ENCODE peak calls at places on chromosomes 1 and 21, in five cellular contexts. Z is NCI-H1105, U is adipocyte, T is heart left ventricle, E is lung. C is an unnamed sample.
A peak's percentile ranks its signal among the peaks of the same experiment; 100 is the strongest.

GRCh38 chr1:55534565-55535091 is 319.5 kb upstream of the USP24 start:
- DNase-seq in Z (peak; percentile 30), T (no peak), E (no peak), U (no peak), C (no peak)

GRCh38 chr1:218665216-218665615 is 320.1 kb downstream of the TGFB2 start:
- DNase-seq in E (peak; percentile 34), U (peak; percentile 73), T (no peak), Z (no peak), C (peak; percentile 44)

GRCh38 chr1:8603220-8603616 is 214.2 kb downstream of the RERE start:
- DNase-seq in U (no peak), T (no peak), E (no peak), Z (peak; percentile 79), C (no peak)

GRCh38 chr1:182650678-182651669 is 33.4 kb downstream of the RGS8 start:
- DNase-seq in T (no peak), Z (no peak), U (peak; percentile 24), E (no peak), C (no peak)

GRCh38 chr1:244010599-244011211 is 40.4 kb upstream of the ZBTB18 start:
- DNase-seq in T (no peak), E (no peak), Z (no peak), U (peak; percentile 72), C (no peak)

GRCh38 chr1:186683637-186684410 is 3.6 kb upstream of the PTGS2 start:
- DNase-seq in U (no peak), T (no peak), E (no peak), Z (no peak), C (no peak)

GRCh38 chr1:192610114-192610958 is 25.6 kb upstream of the RGS13 start:
- DNase-seq in Z (peak; percentile 27), T (no peak), E (no peak), U (peak; percentile 71), C (no peak)

GRCh38 chr1:81477704-81478103 is 323.0 kb upstream of the ADGRL2 start:
- DNase-seq in U (no peak), E (no peak), Z (no peak), T (no peak), C (no peak)

GRCh38 chr1:161676441-161676840 is 13.5 kb downstream of the FCGR2B start:
- DNase-seq in Z (no peak), T (no peak), E (no peak), U (no peak), C (no peak)

GRCh38 chr1:178151831-178152230 is 57.9 kb downstream of the RASAL2 start:
- DNase-seq in Z (no peak), U (no peak), T (no peak), E (no peak), C (no peak)

GRCh38 chr1:10965621-10966226 is 46.7 kb upstream of the TARDBP start:
- DNase-seq in E (peak; percentile 62), Z (no peak), U (no peak), T (no peak), C (peak; percentile 38)

GRCh38 chr1:208158640-208159541 is 85.3 kb downstream of the PLXNA2 start:
- DNase-seq in U (no peak), E (no peak), T (no peak), Z (no peak), C (no peak)

GRCh38 chr21:42997053-42997452 is 22.7 kb downstream of the PKNOX1 start:
- DNase-seq in T (no peak), U (peak; percentile 91), Z (no peak), E (peak; percentile 40), C (peak; percentile 60)